ENCODE peak calls at places on chromosomes 5 and 9, in ten cellular contexts. O, S, M, Q, K, V, T, L, G and H are unnamed samples.
A peak's percentile ranks its signal among the peaks of the same experiment; 100 is the strongest.

GRCh38 chr9:14994738-14995137 is 84.5 kb upstream of the FREM1 start:
- DNase-seq in O (no peak), S (no peak), M (no peak), Q (no peak), K (no peak), V (no peak), T (no peak), L (no peak), G (no peak), H (no peak)

GRCh38 chr5:139178948-139179347 is 19.2 kb downstream of the SIL1 start:
- DNase-seq in O (no peak), S (no peak), M (no peak), Q (no peak), K (no peak), V (peak; percentile 80), T (peak; percentile 73), L (peak; percentile 40), G (no peak), H (no peak)

GRCh38 chr5:138354926-138355378 is 2.5 kb downstream of the KDM3B start:
- DNase-seq in O (no peak), S (peak; percentile 73), M (no peak), Q (no peak), K (peak; percentile 79), V (peak; percentile 87), T (no peak), L (peak; percentile 89), G (no peak), H (no peak)

GRCh38 chr9:113215142-113215541 is 5.9 kb downstream of the FKBP15 start:
- DNase-seq in O (no peak), S (no peak), M (no peak), Q (no peak), K (no peak), V (peak; percentile 30), T (no peak), L (peak; percentile 85), G (no peak), H (no peak)

GRCh38 chr9:26551971-26552370 is 340.6 kb downstream of the CAAP1 start:
- DNase-seq in O (no peak), S (no peak), M (no peak), Q (no peak), K (no peak), V (no peak), T (no peak), L (no peak), G (no peak), H (no peak)

GRCh38 chr5:71658916-71659661 is 60.0 kb upstream of the CARTPT start:
- DNase-seq in O (no peak), S (no peak), M (no peak), Q (no peak), K (no peak), V (no peak), T (no peak), L (peak; percentile 20), G (no peak), H (no peak)

GRCh38 chr5:36436306-36436705 is 134.6 kb upstream of the RANBP3L start:
- DNase-seq in O (no peak), S (no peak), M (no peak), Q (no peak), K (no peak), V (no peak), T (no peak), L (no peak), G (no peak), H (no peak)

GRCh38 chr5:155575861-155576260 is 562.3 kb downstream of the KIF4B start:
- DNase-seq in O (no peak), S (no peak), M (no peak), Q (no peak), K (no peak), V (no peak), T (no peak), L (no peak), G (no peak), H (no peak)

GRCh38 chr9:90826326-90827020 is 24.9 kb downstream of the SYK start:
- DNase-seq in O (no peak), S (no peak), M (no peak), Q (peak; percentile 93), K (no peak), V (no peak), T (no peak), L (no peak), G (no peak), H (no peak)

GRCh38 chr5:154370119-154370518 is 75.7 kb upstream of the SAP30L start:
- DNase-seq in O (no peak), S (peak; percentile 38), M (no peak), Q (no peak), K (no peak), V (no peak), T (no peak), L (no peak), G (no peak), H (no peak)

DNA sequence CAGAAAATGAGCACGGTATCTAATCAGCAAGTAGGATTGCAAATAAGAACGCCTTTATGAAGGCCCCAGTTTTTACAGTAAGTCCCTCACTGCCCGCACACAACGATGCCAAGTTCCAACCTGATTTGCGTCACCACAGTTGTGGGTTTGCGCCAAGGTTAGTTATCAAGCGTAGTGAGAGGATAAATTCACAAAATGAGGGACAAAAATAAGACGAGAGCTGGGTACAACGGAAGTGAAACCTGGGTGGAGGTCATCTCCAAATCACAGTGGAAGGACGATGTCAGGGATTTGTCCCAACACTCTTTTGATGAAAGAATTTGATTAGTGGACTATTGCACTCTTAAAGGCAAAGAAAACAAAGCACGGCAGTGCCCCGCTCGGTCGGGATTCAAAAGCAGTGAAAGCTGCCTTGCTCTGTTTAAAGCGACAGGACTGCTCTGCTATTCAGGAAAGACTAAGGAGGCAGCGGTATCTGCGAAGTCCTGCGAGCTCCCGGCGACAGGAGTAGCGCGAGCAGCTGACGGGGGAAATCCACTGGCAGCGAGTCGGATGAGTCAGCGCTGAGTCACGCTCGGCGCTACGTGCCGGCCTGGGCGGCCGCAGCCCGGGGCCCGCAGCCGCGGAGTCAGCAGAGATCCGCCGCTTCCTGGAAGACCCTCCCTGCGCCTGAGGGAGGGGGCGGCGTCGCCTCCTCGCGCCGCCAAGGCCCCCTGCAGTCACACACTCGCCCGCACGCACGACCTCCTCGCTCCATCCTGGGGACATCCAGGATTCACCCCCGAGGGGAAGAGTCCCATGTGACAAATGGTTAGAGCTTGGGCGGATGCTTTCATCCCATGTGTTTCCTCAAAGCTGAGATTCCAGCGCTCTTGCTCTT is 102.8 kb downstream of the ARRDC3 start:
- DNase-seq in O (peak; percentile 96), S (peak; percentile 93), M (peak; percentile 98), Q (no peak), K (peak; percentile 96), V (peak; percentile 99), T (peak; percentile 92), L (peak; percentile 98), G (peak; percentile 94), H (peak; percentile 96)
- H3K4me3 ChIP-seq in O (peak overlapping the region; percentile 42), S (peak overlapping the region; percentile 45), M (peak overlapping the region; percentile 74), Q (peak overlapping the region; percentile 64), K (peak overlapping the region; percentile 38), V (peak overlapping the region; percentile 60), T (peak overlapping the region; percentile 54), L (peak overlapping the region; percentile 49), G (peak overlapping the region; percentile 57), H (peak overlapping the region; percentile 57)

GRCh38 chr5:59795141-59795540 is 98.4 kb downstream of the PDE4D start:
- DNase-seq in O (no peak), S (no peak), M (no peak), Q (no peak), K (no peak), V (no peak), T (no peak), L (no peak), G (no peak), H (no peak)

GRCh38 chr5:59800375-59800893 is 93.1 kb downstream of the PDE4D start:
- DNase-seq in O (no peak), S (no peak), M (no peak), Q (no peak), K (no peak), V (no peak), T (no peak), L (no peak), G (no peak), H (no peak)

GRCh38 chr5:59798862-59799667 is 94.5 kb downstream of the PDE4D start:
- DNase-seq in O (no peak), S (peak; percentile 32), M (no peak), Q (no peak), K (no peak), V (no peak), T (no peak), L (peak; percentile 85), G (no peak), H (no peak)

DNA sequence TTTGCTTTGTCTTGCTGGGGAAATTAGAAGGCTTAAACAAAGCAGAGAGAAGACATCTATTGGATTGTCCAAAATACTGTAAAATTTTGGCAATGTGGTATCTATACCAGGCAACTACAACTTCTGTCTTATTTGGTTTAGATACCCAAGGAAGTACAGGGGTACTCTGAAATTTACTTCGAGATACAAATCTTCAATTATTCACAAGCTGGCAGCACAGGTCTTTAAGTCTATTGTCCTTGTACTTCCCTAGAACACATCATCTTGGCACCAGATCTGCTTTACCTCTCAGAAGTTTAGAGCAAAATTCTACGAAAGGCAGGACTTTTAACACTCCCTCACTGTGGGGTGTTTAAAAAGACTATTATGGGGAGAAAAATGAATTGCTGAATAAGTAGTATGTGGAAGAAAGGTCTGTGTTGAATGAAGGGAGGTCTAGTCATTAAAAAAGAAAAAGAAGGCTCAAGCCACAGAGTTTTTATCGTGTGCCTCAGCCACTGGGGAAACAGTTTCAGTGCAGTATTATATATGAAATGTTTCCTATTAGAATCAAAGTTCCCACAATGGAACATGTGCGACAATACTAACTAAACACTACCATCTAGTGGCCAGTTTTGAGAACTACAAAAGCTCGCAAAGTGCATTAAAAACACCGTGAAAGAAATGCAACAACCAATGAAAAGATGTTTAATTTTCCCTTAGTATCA is 93.7 kb downstream of the PDE4D start:
- DNase-seq in O (no peak), S (peak; percentile 50), M (no peak), Q (no peak), K (no peak), V (peak; percentile 68), T (no peak), L (peak; percentile 68), G (no peak), H (no peak)
- H3K4me3 ChIP-seq in O (no peak overlapping the region), S (peak overlapping the region; percentile 24), M (peak overlapping the region; percentile 7), Q (no peak overlapping the region), K (no peak overlapping the region), V (no peak overlapping the region), T (peak overlapping the region; percentile 12), L (peak overlapping the region; percentile 32), G (no peak overlapping the region), H (no peak overlapping the region)

GRCh38 chr5:132417889-132418432 is 48.5 kb downstream of the SLC22A5 start:
- DNase-seq in O (no peak), S (no peak), M (no peak), Q (no peak), K (no peak), V (no peak), T (no peak), L (no peak), G (no peak), H (no peak)
- H3K4me3 ChIP-seq in O (no peak overlapping the region), S (no peak overlapping the region), M (no peak overlapping the region), Q (no peak overlapping the region), K (no peak overlapping the region), V (no peak overlapping the region), T (no peak overlapping the region), L (no peak overlapping the region), G (no peak overlapping the region), H (no peak overlapping the region)

DNA sequence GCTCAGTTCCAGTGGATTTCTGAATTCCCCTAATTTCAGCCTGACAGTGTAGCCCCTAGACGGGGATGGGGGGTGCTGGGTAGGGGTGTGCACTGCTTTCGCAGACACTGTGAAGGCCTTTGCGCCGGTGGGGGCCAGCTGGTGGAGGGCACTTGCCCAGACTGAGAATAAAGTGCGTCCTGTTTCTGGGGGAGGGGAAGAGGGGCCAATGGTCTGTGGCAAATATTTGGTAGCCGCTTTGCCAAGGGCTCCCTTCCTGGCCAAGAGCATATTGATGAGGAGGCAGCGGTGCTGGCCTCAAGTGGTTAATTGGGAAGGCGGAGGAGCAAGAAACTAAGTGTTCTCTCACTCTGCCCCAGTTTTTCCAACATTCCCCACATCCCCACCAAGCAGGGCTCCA is 1.4 kb downstream of the CXCL14 start:
- DNase-seq in O (no peak), S (no peak), M (no peak), Q (no peak), K (no peak), V (no peak), T (no peak), L (no peak), G (no peak), H (no peak)
- H3K4me3 ChIP-seq in O (no peak overlapping the region), S (no peak overlapping the region), M (peak overlapping the region; percentile 67), Q (no peak overlapping the region), K (no peak overlapping the region), V (no peak overlapping the region), T (no peak overlapping the region), L (peak overlapping the region; percentile 36), G (no peak overlapping the region), H (no peak overlapping the region)